ENCODE peak calls at places on chromosomes 1 and 21, in five cellular contexts. Y is lower lobe of right lung, J is NCI-H345, G is ecto neural progenitor cell, M is NT2/D1. L is an unnamed sample.

GRCh38 chr1:5850503-5850902 is 141.7 kb downstream of the NPHP4 start:
- DNase-seq in J (no peak), G (no peak), M (no peak), Y (no peak), L (no peak)

GRCh38 chr1:30083800-30084464 is 639.5 kb downstream of the MATN1 start:
- DNase-seq in J (no peak), M (no peak), Y (no peak), G (no peak), L (peak)

GRCh38 chr21:36928960-36929359 is 37.5 kb downstream of the HLCS start:
- DNase-seq in J (no peak), M (no peak), G (no peak), Y (no peak), L (no peak)

GRCh38 chr1:31327381-31327780 is 30.5 kb downstream of the ZCCHC17 start:
- DNase-seq in M (no peak), G (no peak), J (no peak), Y (no peak), L (peak)

GRCh38 chr1:217004776-217005436 is 281.7 kb upstream of the ESRRG start:
- DNase-seq in M (no peak), J (no peak), G (no peak), Y (no peak), L (no peak)

GRCh38 chr1:42529724-42530161 is 66.7 kb downstream of the CCDC30 start:
- DNase-seq in G (no peak), M (no peak), Y (no peak), J (no peak), L (peak)

GRCh38 chr1:216563096-216563495 is 139.8 kb upstream of the USH2A start:
- DNase-seq in M (no peak), G (no peak), J (no peak), Y (no peak), L (no peak)

GRCh38 chr21:46003575-46004007 is 22.0 kb downstream of the COL6A1 start:
- DNase-seq in M (no peak), G (peak), J (no peak), Y (peak), L (no peak)

GRCh38 chr1:7301346-7301993 is 469.6 kb upstream of the VAMP3 start:
- DNase-seq in M (no peak), J (no peak), Y (no peak), G (peak), L (no peak)

GRCh38 chr1:1364266-1364665 is 5.9 kb upstream of the MXRA8 start:
- DNase-seq in M (no peak), G (no peak), J (no peak), Y (no peak), L (no peak)

GRCh38 chr1:3759800-3760199 is 7.5 kb downstream of the CCDC27 start:
- DNase-seq in J (no peak), M (no peak), G (no peak), Y (no peak), L (no peak)

GRCh38 chr21:45534591-45535331 is 7.5 kb downstream of the SLC19A1 start:
- DNase-seq in Y (peak), J (peak), M (no peak), G (peak), L (no peak)

GRCh38 chr1:213658508-213658907 is 329.3 kb upstream of the PROX1 start:
- DNase-seq in M (no peak), J (no peak), G (no peak), Y (no peak), L (no peak)

GRCh38 chr1:1318131-1318652 is 6.3 kb downstream of the INTS11 start:
- DNase-seq in G (no peak), M (no peak), J (peak), Y (peak), L (peak)

GRCh38 chr1:215600867-215601266 is 33.8 kb downstream of the KCTD3 start:
- DNase-seq in J (no peak), M (no peak), Y (no peak), G (no peak), L (no peak)

GRCh38 chr1:58841455-58841854 is 57.6 kb upstream of the JUN start:
- DNase-seq in J (no peak), M (peak), Y (peak), G (no peak), L (no peak)

GRCh38 chr21:31184462-31184861 is 146.2 kb upstream of the KRTAP19-8 start:
- DNase-seq in G (no peak), Y (no peak), J (no peak), M (no peak), L (no peak)

GRCh38 chr1:4483031-4483625 is 171.3 kb upstream of the AJAP1 start:
- DNase-seq in J (no peak), M (no peak), Y (no peak), G (no peak), L (no peak)

GRCh38 chr1:211928993-211929637 is 98.6 kb upstream of the LPGAT1 start:
- DNase-seq in M (no peak), G (no peak), J (peak), Y (no peak), L (peak)

GRCh38 chr1:224498574-224499170 is 64.1 kb upstream of the WDR26 start:
- DNase-seq in M (peak), G (no peak), Y (no peak), J (no peak), L (peak)

GRCh38 chr21:43892334-43892733 is 27.3 kb downstream of the AGPAT3 start:
- DNase-seq in G (no peak), M (no peak), J (no peak), Y (no peak), L (no peak)

GRCh38 chr1:45892068-45892785 is 88.8 kb downstream of the MAST2 start:
- DNase-seq in M (no peak), Y (no peak), J (no peak), G (no peak), L (peak)

GRCh38 chr1:65003316-65003664 is 36.9 kb upstream of the JAK1 start:
- DNase-seq in J (no peak), Y (no peak), M (no peak), G (no peak), L (no peak)

GRCh38 chr1:59699227-59699847 is 115.4 kb upstream of the HOOK1 start:
- DNase-seq in G (no peak), M (peak), J (peak), Y (no peak), L (peak)

GRCh38 chr1:153353226-153353947 is 4.3 kb upstream of the S100A9 start:
- DNase-seq in G (peak), J (peak), Y (no peak), M (peak), L (no peak)

GRCh38 chr1:2226525-2227340 is 1.4 kb upstream of the SKI start:
- DNase-seq in J (no peak), Y (peak), G (no peak), M (no peak), L (no peak)

GRCh38 chr1:205351984-205352713 is 4.6 kb downstream of the KLHDC8A start:
- DNase-seq in G (peak), J (peak), Y (no peak), M (no peak), L (peak)

GRCh38 chr1:220680085-220680687 is 10.0 kb upstream of the C1orf115 start:
- DNase-seq in M (peak), J (peak), Y (no peak), G (no peak), L (peak)

GRCh38 chr1:192826791-192827477 is 18.1 kb downstream of the RGS2 start:
- DNase-seq in Y (no peak), M (no peak), J (no peak), G (no peak), L (peak)

GRCh38 chr1:106995970-106996369 is 60.5 kb upstream of the PRMT6 start:
- DNase-seq in M (no peak), Y (no peak), G (no peak), J (no peak), L (no peak)

GRCh38 chr1:231214918-231215675 is 25.9 kb upstream of the GNPAT start:
- DNase-seq in J (no peak), G (no peak), Y (no peak), M (no peak), L (no peak)

GRCh38 chr1:235923466-235924008 is 56.8 kb upstream of the LYST start:
- DNase-seq in M (no peak), G (no peak), Y (no peak), J (peak), L (peak)

GRCh38 chr1:59290173-59290954 is 6.5 kb upstream of the FGGY start:
- DNase-seq in Y (peak), J (peak), M (peak), G (peak), L (peak)

GRCh38 chr1:200483491-200484143 is 73.8 kb upstream of the ZNF281 start:
- DNase-seq in M (peak), J (no peak), G (no peak), Y (no peak), L (peak)

GRCh38 chr1:229556551-229556950 is 2.0 kb downstream of the ABCB10 start:
- DNase-seq in M (no peak), G (no peak), Y (no peak), J (no peak), L (no peak)

GRCh38 chr21:41369915-41370839 is 8.3 kb downstream of the MX2 start:
- DNase-seq in J (no peak), G (no peak), M (no peak), Y (no peak), L (no peak)